ENCODE peak calls at places on chromosomes 1 and 21, in five cellular contexts. One of them, this sample, is unnamed.

GRCh38 chr1:7425771-7426170 is 345.3 kb upstream of the VAMP3 start:
- DNase-seq in HepG2: no peak
- DNase-seq in uterus: no peak
- DNase-seq in A549: no peak
- DNase-seq in esophagus squamous epithelium: no peak
- DNase-seq in this sample: no peak

GRCh38 chr1:17875882-17876280 is 120.7 kb downstream of the ACTL8 start:
- DNase-seq in A549: no peak
- DNase-seq in uterus: no peak
- DNase-seq in esophagus squamous epithelium: no peak
- DNase-seq in HepG2: no peak
- DNase-seq in this sample: peak

GRCh38 chr21:28136687-28137086 is 856.0 kb downstream of the LTN1 start:
- DNase-seq in uterus: no peak
- DNase-seq in HepG2: no peak
- DNase-seq in A549: no peak
- DNase-seq in esophagus squamous epithelium: no peak
- DNase-seq in this sample: no peak

GRCh38 chr21:34598931-34599400 is 15.9 kb downstream of the RCAN1 start:
- DNase-seq in esophagus squamous epithelium: no peak
- DNase-seq in uterus: no peak
- DNase-seq in A549: no peak
- DNase-seq in HepG2: no peak
- DNase-seq in this sample: no peak

GRCh38 chr1:241440904-241441303 is 78.7 kb downstream of the FH start:
- DNase-seq in uterus: no peak
- DNase-seq in HepG2: no peak
- DNase-seq in esophagus squamous epithelium: no peak
- DNase-seq in A549: no peak
- DNase-seq in this sample: no peak

GRCh38 chr1:109083495-109083894 is 7.1 kb upstream of the TMEM167B start:
- DNase-seq in A549: no peak
- DNase-seq in esophagus squamous epithelium: no peak
- DNase-seq in uterus: no peak
- DNase-seq in HepG2: no peak
- DNase-seq in this sample: no peak

GRCh38 chr1:1892079-1892762 is 1.3 kb upstream of the GNB1 start:
- DNase-seq in esophagus squamous epithelium: no peak
- DNase-seq in A549: no peak
- DNase-seq in HepG2: no peak
- DNase-seq in uterus: no peak
- DNase-seq in this sample: no peak

GRCh38 chr1:31812158-31812829 is 3.5 kb downstream of the SPOCD1 start:
- DNase-seq in HepG2: no peak
- DNase-seq in uterus: no peak
- DNase-seq in A549: no peak
- DNase-seq in esophagus squamous epithelium: no peak
- DNase-seq in this sample: no peak

GRCh38 chr1:170664283-170664827 is 424 bp downstream of the PRRX1 start:
- DNase-seq in HepG2: no peak
- DNase-seq in uterus: peak
- DNase-seq in esophagus squamous epithelium: no peak
- DNase-seq in A549: no peak
- DNase-seq in this sample: no peak

GRCh38 chr1:246066553-246066952 is 440.5 kb downstream of the SMYD3 start:
- DNase-seq in A549: no peak
- DNase-seq in esophagus squamous epithelium: no peak
- DNase-seq in uterus: no peak
- DNase-seq in HepG2: no peak
- DNase-seq in this sample: no peak

GRCh38 chr1:71080782-71081696 is at the start of gene ZRANB2:
- DNase-seq in uterus: peak
- DNase-seq in esophagus squamous epithelium: peak
- DNase-seq in A549: peak
- DNase-seq in HepG2: peak
- DNase-seq in this sample: peak
- TF ChIP-seq POLR2A in uterus: peak
- TF ChIP-seq POLR2A in esophagus squamous epithelium: peak
- TF ChIP-seq POLR2A in A549: peak
- TF ChIP-seq POLR2A in HepG2: peak
- TF ChIP-seq POLR2A in this sample: no peak

GRCh38 chr1:197814306-197814705 is 39.0 kb upstream of the DENND1B start:
- DNase-seq in uterus: no peak
- DNase-seq in HepG2: no peak
- DNase-seq in A549: no peak
- DNase-seq in esophagus squamous epithelium: no peak
- DNase-seq in this sample: no peak
- TF ChIP-seq CTCF in uterus: no peak
- TF ChIP-seq CTCF in HepG2: no peak
- TF ChIP-seq CTCF in A549: no peak
- TF ChIP-seq CTCF in esophagus squamous epithelium: no peak
- TF ChIP-seq CTCF in this sample: no peak

DNA sequence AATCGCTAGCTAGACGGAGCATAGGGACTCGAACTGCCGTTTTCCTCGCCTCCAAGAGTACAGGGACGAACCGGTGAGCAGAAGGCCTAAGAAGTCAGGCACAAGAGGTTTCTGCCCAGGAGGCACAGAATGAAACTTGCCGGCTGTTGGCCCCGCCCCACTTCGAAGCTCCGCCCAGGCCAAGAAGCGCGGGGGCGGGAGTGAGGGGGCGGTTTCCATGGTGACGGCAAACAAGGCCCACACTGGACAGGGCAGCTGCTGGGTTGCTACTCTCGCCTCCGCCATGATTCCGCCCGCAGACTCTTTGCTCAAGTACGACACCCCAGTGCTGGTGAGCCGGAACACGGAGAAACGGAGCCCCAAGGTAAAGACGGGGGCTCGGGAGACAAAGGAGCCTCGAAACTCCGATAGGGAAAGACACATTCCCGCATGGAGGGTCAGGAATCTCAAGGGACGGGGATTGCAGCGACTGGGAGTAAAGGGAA is at the start of gene DNALI1:
- DNase-seq in esophagus squamous epithelium: no peak
- DNase-seq in uterus: peak
- DNase-seq in HepG2: peak
- DNase-seq in A549: peak
- DNase-seq in this sample: peak
- TF ChIP-seq POLR2A in esophagus squamous epithelium: no peak
- TF ChIP-seq POLR2A in uterus: no peak
- TF ChIP-seq POLR2A in HepG2: no peak
- TF ChIP-seq POLR2A in A549: no peak
- TF ChIP-seq POLR2A in this sample: no peak

GRCh38 chr1:19825298-19825697 is 10.2 kb upstream of the RNF186 start:
- DNase-seq in A549: no peak
- DNase-seq in uterus: no peak
- DNase-seq in esophagus squamous epithelium: no peak
- DNase-seq in HepG2: peak
- DNase-seq in this sample: no peak
- TF ChIP-seq CTCF in A549: no peak
- TF ChIP-seq CTCF in uterus: no peak
- TF ChIP-seq CTCF in esophagus squamous epithelium: no peak
- TF ChIP-seq CTCF in HepG2: peak
- TF ChIP-seq CTCF in this sample: no peak

DNA sequence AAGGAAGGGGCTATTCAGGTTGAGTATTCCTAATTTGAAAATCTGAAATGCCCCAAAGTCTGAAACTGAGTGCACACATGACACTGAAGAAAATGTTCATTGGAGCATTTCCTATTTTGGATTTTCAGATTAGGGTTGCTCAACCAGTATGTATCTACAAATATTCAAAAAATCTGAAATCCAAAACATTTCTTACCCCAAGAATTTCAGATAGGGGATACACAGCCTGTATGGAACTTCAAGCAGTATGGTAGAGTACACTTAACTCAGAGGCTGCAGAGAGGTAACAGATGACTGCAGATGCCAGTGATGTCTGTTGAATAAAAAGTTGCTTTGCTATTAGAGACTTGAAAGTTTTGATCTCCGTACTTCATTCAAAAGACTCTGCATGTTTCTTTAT is 19.0 kb downstream of the YTHDF2 start:
- DNase-seq in HepG2: peak
- DNase-seq in uterus: no peak
- DNase-seq in esophagus squamous epithelium: no peak
- DNase-seq in A549: no peak
- DNase-seq in this sample: no peak
- TF ChIP-seq POLR2A in HepG2: no peak
- TF ChIP-seq POLR2A in uterus: no peak
- TF ChIP-seq POLR2A in esophagus squamous epithelium: no peak
- TF ChIP-seq POLR2A in A549: no peak
- TF ChIP-seq POLR2A in this sample: no peak

DNA sequence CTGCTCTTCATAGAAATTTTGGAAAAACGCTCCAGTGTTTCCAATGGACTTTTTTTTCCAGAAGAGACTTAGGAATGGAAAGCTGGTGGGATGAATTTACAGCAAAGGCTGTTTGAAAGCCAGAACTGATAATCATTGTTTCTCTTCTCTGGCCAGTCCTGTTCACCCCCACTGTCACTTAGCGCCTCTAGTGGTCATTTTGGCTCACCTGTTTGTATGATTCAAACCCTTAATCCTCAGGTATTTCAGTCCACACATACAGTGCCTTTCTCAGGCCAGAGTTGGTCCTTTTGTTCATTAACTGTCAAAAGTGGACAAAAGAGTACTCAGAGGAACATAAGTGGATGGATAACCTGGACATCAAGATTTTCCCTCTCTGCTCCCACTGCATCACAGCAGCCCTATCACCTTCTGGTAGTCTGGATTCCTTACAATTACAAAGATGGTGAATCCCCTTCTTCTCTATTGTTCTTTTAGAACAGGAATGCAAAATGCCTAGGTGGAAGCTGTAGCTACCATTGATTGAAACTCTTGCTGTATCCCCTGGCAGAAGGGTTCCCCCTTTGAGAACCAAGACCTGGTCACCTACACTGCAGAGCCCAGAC is 177.6 kb upstream of the OLFM3 start:
- DNase-seq in uterus: no peak
- DNase-seq in HepG2: peak
- DNase-seq in esophagus squamous epithelium: no peak
- DNase-seq in A549: peak
- DNase-seq in this sample: no peak
- TF ChIP-seq CTCF in uterus: no peak
- TF ChIP-seq CTCF in HepG2: peak
- TF ChIP-seq CTCF in esophagus squamous epithelium: no peak
- TF ChIP-seq CTCF in A549: no peak
- TF ChIP-seq CTCF in this sample: no peak

GRCh38 chr1:204600968-204601367 is 84.6 kb downstream of the LRRN2 start:
- DNase-seq in esophagus squamous epithelium: no peak
- DNase-seq in HepG2: no peak
- DNase-seq in A549: peak
- DNase-seq in uterus: no peak
- DNase-seq in this sample: no peak

GRCh38 chr1:204600203-204600602 is 84.0 kb downstream of the MDM4 start:
- DNase-seq in A549: no peak
- DNase-seq in esophagus squamous epithelium: no peak
- DNase-seq in uterus: no peak
- DNase-seq in HepG2: no peak
- DNase-seq in this sample: no peak

GRCh38 chr1:204599098-204599497 is 82.9 kb downstream of the MDM4 start:
- DNase-seq in uterus: no peak
- DNase-seq in HepG2: no peak
- DNase-seq in A549: no peak
- DNase-seq in esophagus squamous epithelium: no peak
- DNase-seq in this sample: no peak

GRCh38 chr1:204598319-204598969 is 82.2 kb downstream of the MDM4 start:
- DNase-seq in uterus: no peak
- DNase-seq in esophagus squamous epithelium: no peak
- DNase-seq in HepG2: no peak
- DNase-seq in A549: no peak
- DNase-seq in this sample: no peak

DNA sequence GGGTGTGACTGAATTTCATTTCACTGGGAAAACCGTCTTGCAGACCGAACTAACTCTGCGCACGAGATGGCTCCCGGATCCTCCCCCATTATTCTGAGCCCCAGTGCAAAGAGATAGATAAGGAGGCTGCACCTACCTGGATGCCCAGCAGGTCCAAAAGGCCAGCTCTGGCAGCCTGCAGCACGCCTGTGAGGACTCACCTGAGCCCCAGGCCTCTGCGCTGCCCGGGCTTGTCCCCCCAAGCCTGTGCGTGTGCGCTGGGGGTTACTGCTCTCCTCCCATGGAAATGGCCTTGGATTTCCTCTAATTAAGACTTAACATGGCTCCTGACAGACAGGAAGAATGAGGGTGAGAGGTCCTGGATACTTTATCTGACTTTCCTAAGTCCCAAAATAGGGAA is 83.4 kb downstream of the MDM4 start:
- DNase-seq in A549: no peak
- DNase-seq in HepG2: no peak
- DNase-seq in esophagus squamous epithelium: no peak
- DNase-seq in uterus: no peak
- DNase-seq in this sample: no peak
- TF ChIP-seq POLR2A in A549: no peak
- TF ChIP-seq POLR2A in HepG2: no peak
- TF ChIP-seq POLR2A in esophagus squamous epithelium: no peak
- TF ChIP-seq POLR2A in uterus: no peak
- TF ChIP-seq POLR2A in this sample: no peak

This sample was measured in lower leg skin.